ENCODE peak calls at places on chromosomes 3 and 15, in nine cellular contexts. K, M, Q, V, W, C, H, U and A are unnamed samples.

GRCh38 chr15:51011212-51011611 is 83.5 kb downstream of the TNFAIP8L3 start:
- DNase-seq in C (no peak), M (no peak), V (no peak), W (no peak), H (no peak), U (no peak), K (no peak), Q (no peak), A (no peak)

GRCh38 chr3:189833996-189834395 is 202.8 kb downstream of the TP63 start:
- DNase-seq in H (no peak), Q (no peak), K (no peak), V (no peak), C (no peak), M (no peak), W (no peak), U (no peak), A (no peak)

GRCh38 chr15:69824075-69824876 is 273.4 kb downstream of the TLE3 start:
- DNase-seq in K (no peak), W (no peak), M (no peak), C (no peak), Q (no peak), V (no peak), H (no peak), U (no peak), A (no peak)

GRCh38 chr15:64858136-64858535 is 16.4 kb downstream of the PLEKHO2 start:
- DNase-seq in W (no peak), K (no peak), C (no peak), Q (no peak), H (no peak), V (no peak), U (no peak), M (no peak), A (peak)

GRCh38 chr3:197592361-197593045 is 36.7 kb upstream of the BDH1 start:
- DNase-seq in V (no peak), K (no peak), U (no peak), Q (no peak), W (no peak), H (no peak), M (no peak), C (no peak), A (no peak)

GRCh38 chr15:29270169-29270955 is 740 bp upstream of the NSMCE3 start:
- DNase-seq in W (peak), V (peak), U (no peak), H (no peak), M (no peak), K (no peak), C (no peak), Q (no peak), A (no peak)

GRCh38 chr3:123048480-123049237 is 18.2 kb upstream of the PDIA5 start:
- DNase-seq in Q (no peak), M (no peak), C (no peak), H (no peak), V (no peak), U (no peak), W (no peak), K (no peak), A (no peak)

GRCh38 chr3:10421996-10422395 is 83.4 kb downstream of the ATP2B2 start:
- DNase-seq in K (no peak), H (no peak), V (no peak), W (no peak), U (no peak), M (no peak), Q (no peak), C (no peak), A (no peak)

GRCh38 chr15:69172854-69173253 is 12.4 kb downstream of the GLCE start:
- DNase-seq in H (no peak), C (peak), U (no peak), V (no peak), W (peak), Q (no peak), M (no peak), K (no peak), A (no peak)

GRCh38 chr15:78987891-78988360 is 43.1 kb upstream of the CTSH start:
- DNase-seq in Q (no peak), W (no peak), C (no peak), K (no peak), U (peak), V (no peak), M (no peak), H (no peak), A (no peak)

GRCh38 chr15:33716025-33716424 is 252.3 kb upstream of the CHRM5 start:
- DNase-seq in M (no peak), C (no peak), Q (no peak), H (no peak), V (no peak), U (no peak), K (no peak), W (no peak), A (no peak)

GRCh38 chr3:180680097-180680430 is 775 bp upstream of the CCDC39 start:
- DNase-seq in K (peak), V (peak), C (peak), U (no peak), Q (peak), H (peak), M (no peak), W (peak), A (no peak)

GRCh38 chr3:60268123-60268522 is 983.1 kb downstream of the FHIT start:
- DNase-seq in K (no peak), M (no peak), C (no peak), U (no peak), H (no peak), V (no peak), Q (no peak), W (no peak), A (no peak)

GRCh38 chr3:119359476-119359998 is 65.4 kb downstream of the ARHGAP31 start:
- DNase-seq in C (no peak), H (no peak), Q (no peak), M (no peak), K (no peak), V (no peak), W (no peak), U (no peak), A (no peak)

GRCh38 chr3:99666201-99666600 is 27.8 kb downstream of the COL8A1 start:
- DNase-seq in U (no peak), C (no peak), W (no peak), K (no peak), V (no peak), Q (peak), M (no peak), H (no peak), A (no peak)

GRCh38 chr3:99934984-99935797 is 117.5 kb downstream of the CMSS1 start:
- DNase-seq in U (no peak), C (no peak), V (no peak), Q (peak), M (no peak), W (no peak), H (no peak), K (no peak), A (no peak)

GRCh38 chr3:58591496-58592133 is 14.4 kb upstream of the FAM107A start:
- DNase-seq in Q (peak), V (no peak), M (no peak), C (no peak), W (no peak), H (no peak), U (no peak), K (no peak), A (no peak)

GRCh38 chr3:126340943-126341754 is 16.1 kb downstream of the KLF15 start:
- DNase-seq in Q (no peak), M (no peak), H (no peak), U (peak), C (no peak), K (no peak), V (no peak), W (no peak), A (no peak)

GRCh38 chr3:17686613-17687012 is 55.8 kb downstream of the TBC1D5 start:
- DNase-seq in M (no peak), U (no peak), Q (no peak), H (peak), C (peak), K (no peak), W (no peak), V (no peak), A (no peak)

GRCh38 chr15:38072507-38073277 is 138.3 kb downstream of the TMCO5A start:
- DNase-seq in M (peak), C (peak), H (peak), K (no peak), W (peak), U (peak), V (peak), Q (peak), A (peak)

GRCh38 chr3:119781330-119782198 is at the start of gene NR1I2:
- DNase-seq in W (peak), C (no peak), M (no peak), U (no peak), H (no peak), V (no peak), Q (no peak), K (no peak), A (no peak)

DNA sequence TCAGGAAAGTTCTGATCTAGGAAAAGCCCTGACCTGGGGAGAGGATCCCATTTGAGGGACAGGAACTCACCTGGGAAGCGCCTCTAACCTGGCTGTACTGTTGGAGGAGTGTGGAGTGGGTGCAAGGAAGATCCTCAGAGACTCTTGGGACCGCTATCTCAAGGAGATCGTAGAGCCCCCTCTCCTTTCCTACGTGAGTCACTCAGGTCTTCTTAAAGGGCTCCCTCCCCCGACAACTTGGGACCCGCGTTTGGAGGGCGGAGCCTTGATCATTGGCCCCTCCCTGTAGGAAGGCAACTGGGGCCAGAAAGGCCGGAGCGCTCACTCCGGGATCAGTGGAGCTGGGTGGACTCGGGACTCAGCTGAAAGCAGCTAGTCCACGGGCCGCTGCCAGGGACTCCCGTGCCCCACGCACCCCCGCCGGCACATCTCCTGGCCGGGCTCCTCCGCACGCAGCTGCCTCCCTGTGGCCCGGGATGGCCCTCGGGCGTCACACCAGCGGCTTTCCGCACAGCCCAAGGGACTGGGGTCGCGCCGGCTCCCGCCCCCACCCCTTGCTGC is 520 bp downstream of the SLC26A6 start:
- DNase-seq in M (peak), H (peak), U (peak), V (peak), Q (peak), W (peak), K (peak), C (peak), A (no peak)
- H3K27ac ChIP-seq in M (peak), H (peak), U (peak), V (peak), Q (no peak), W (peak), K (peak), C (peak), A (peak)

GRCh38 chr3:53131136-53131495 is 881 bp upstream of the RFT1 start:
- DNase-seq in U (no peak), K (no peak), Q (no peak), M (no peak), W (no peak), C (no peak), H (no peak), V (no peak), A (no peak)

GRCh38 chr3:53132347-53132746 is 2.1 kb upstream of the RFT1 start:
- DNase-seq in H (no peak), W (no peak), C (no peak), U (no peak), Q (no peak), V (no peak), K (no peak), M (no peak), A (no peak)

GRCh38 chr3:53130179-53131135 is at the start of gene RFT1:
- DNase-seq in H (peak), M (peak), U (peak), C (peak), Q (peak), V (peak), K (peak), W (peak), A (peak)

GRCh38 chr3:53126646-53127045 is 3.6 kb downstream of the RFT1 start:
- DNase-seq in C (no peak), V (no peak), U (no peak), M (no peak), K (no peak), H (no peak), Q (no peak), W (no peak), A (no peak)

GRCh38 chr3:53129344-53129743 is 891 bp downstream of the RFT1 start:
- DNase-seq in Q (no peak), H (peak), C (no peak), U (no peak), V (no peak), W (no peak), M (no peak), K (no peak), A (no peak)
- H3K27ac ChIP-seq in Q (no peak), H (no peak), C (peak), U (peak), V (no peak), W (no peak), M (no peak), K (peak), A (no peak)

GRCh38 chr15:67955256-67955655 is 98.9 kb upstream of the PIAS1 start:
- DNase-seq in U (no peak), W (no peak), K (no peak), C (no peak), M (no peak), Q (no peak), H (no peak), V (no peak), A (no peak)
- H3K27ac ChIP-seq in U (no peak), W (no peak), K (no peak), C (peak), M (peak), Q (no peak), H (no peak), V (no peak), A (no peak)

DNA sequence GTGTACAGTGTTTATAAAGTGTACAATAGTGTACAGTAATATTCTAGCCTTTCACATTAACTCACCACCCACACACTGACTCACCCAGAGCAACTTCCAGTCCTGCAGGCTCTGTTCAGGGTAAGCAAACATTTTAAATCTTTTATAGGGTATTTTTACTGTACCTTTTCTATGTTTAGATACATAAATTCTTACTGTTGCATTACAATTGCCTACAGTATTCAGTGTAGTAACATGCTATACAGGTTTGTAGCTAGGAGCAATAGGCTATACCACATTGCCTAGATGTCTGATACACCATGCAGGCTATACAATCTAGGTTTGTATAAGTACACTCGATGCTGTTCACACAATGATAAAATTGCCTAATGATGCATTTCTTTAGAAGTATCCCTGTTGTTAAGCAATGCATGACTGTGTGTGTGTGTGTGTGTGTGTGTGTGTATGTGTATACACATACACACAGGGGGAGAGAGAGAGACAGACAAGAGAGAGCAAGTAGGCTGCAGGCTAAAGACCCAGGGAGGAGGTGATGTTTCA is 72.5 kb upstream of the PRR23C start:
- DNase-seq in K (no peak), M (no peak), Q (peak), C (no peak), V (peak), U (no peak), H (no peak), W (peak), A (no peak)
- H3K27ac ChIP-seq in K (no peak), M (no peak), Q (no peak), C (no peak), V (no peak), U (no peak), H (no peak), W (peak), A (no peak)

GRCh38 chr3:195203631-195204030 is 67.3 kb downstream of the XXYLT1 start:
- DNase-seq in M (no peak), C (no peak), Q (no peak), H (no peak), K (no peak), U (no peak), W (no peak), V (no peak), A (no peak)
- H3K27ac ChIP-seq in M (no peak), C (no peak), Q (peak), H (peak), K (no peak), U (peak), W (no peak), V (peak), A (no peak)